ENCODE peak calls at places on chromosome 16, in six cellular contexts. G is cardiac muscle cell, F is OCI-LY7, V is IMR-90, P is colonic mucosa, M is tibial artery. S is an unnamed sample.

GRCh38 chr16:3101841-3102470 is 2.9 kb upstream of the ZSCAN10 start:
- DNase-seq in G (no peak), F (peak; percentile 53), V (no peak), P (no peak), M (no peak), S (no peak)

GRCh38 chr16:2520784-2521577 is 810 bp downstream of the AMDHD2 start:
- DNase-seq in G (no peak), F (peak; percentile 57), V (no peak), P (no peak), M (peak; percentile 19), S (peak; percentile 31)

GRCh38 chr16:88655053-88655732 is 4.3 kb upstream of the CYBA start:
- DNase-seq in G (no peak), F (no peak), V (no peak), P (no peak), M (no peak), S (no peak)

GRCh38 chr16:61042736-61043135 is 993.5 kb downstream of the CDH8 start:
- DNase-seq in G (peak; percentile 79), F (peak; percentile 7), V (no peak), P (no peak), M (no peak), S (no peak)

GRCh38 chr16:79294568-79294967 is 306.0 kb downstream of the MAF start:
- DNase-seq in G (no peak), F (no peak), V (no peak), P (no peak), M (no peak), S (peak; percentile 95)

GRCh38 chr16:88058136-88058535 is 106.9 kb downstream of the BANP start:
- DNase-seq in G (no peak), F (no peak), V (no peak), P (no peak), M (no peak), S (no peak)

GRCh38 chr16:8961811-8962390 is 1.8 kb downstream of the USP7 start:
- DNase-seq in G (no peak), F (peak; percentile 37), V (no peak), P (no peak), M (no peak), S (peak; percentile 56)

GRCh38 chr16:59192551-59193199 is 458.6 kb upstream of the GOT2 start:
- DNase-seq in G (peak; percentile 58), F (peak; percentile 10), V (peak; percentile 11), P (peak; percentile 19), M (no peak), S (no peak)

GRCh38 chr16:106623-107324 is 28.7 kb downstream of the MPG start:
- DNase-seq in G (peak; percentile 86), F (peak; percentile 81), V (peak; percentile 84), P (peak; percentile 58), M (peak; percentile 59), S (peak; percentile 76)

GRCh38 chr16:61148930-61149329 is 887.3 kb downstream of the CDH8 start:
- DNase-seq in G (peak; percentile 1), F (peak; percentile 60), V (no peak), P (no peak), M (no peak), S (no peak)

GRCh38 chr16:67537270-67537635 is 8.6 kb downstream of the RIPOR1 start:
- DNase-seq in G (peak; percentile 43), F (no peak), V (peak; percentile 36), P (peak; percentile 54), M (peak; percentile 68), S (no peak)

GRCh38 chr16:1899641-1900451 is 18.4 kb downstream of the HS3ST6 start:
- DNase-seq in G (no peak), F (no peak), V (no peak), P (peak; percentile 71), M (no peak), S (peak; percentile 70)

GRCh38 chr16:50498756-50499155 is 49.4 kb upstream of the NKD1 start:
- DNase-seq in G (no peak), F (no peak), V (no peak), P (no peak), M (peak; percentile 48), S (no peak)

GRCh38 chr16:11128211-11129123 is 127.5 kb downstream of the SOCS1 start:
- DNase-seq in G (no peak), F (no peak), V (peak; percentile 79), P (no peak), M (no peak), S (no peak)

GRCh38 chr16:67528870-67529638 is 425 bp downstream of the RIPOR1 start:
- DNase-seq in G (peak; percentile 37), F (peak; percentile 17), V (peak; percentile 32), P (peak; percentile 50), M (no peak), S (no peak)

GRCh38 chr16:20768121-20768520 is 4.3 kb downstream of the ACSM3 start:
- DNase-seq in G (no peak), F (no peak), V (no peak), P (no peak), M (no peak), S (no peak)

GRCh38 chr16:1906052-1906845 is 12.0 kb downstream of the HS3ST6 start:
- DNase-seq in G (no peak), F (no peak), V (no peak), P (no peak), M (no peak), S (no peak)

GRCh38 chr16:74184839-74185238 is 111.8 kb upstream of the PSMD7 start:
- DNase-seq in G (no peak), F (no peak), V (no peak), P (no peak), M (no peak), S (no peak)

GRCh38 chr16:88785106-88785924 is at the start of gene PIEZO1:
- DNase-seq in G (peak; percentile 80), F (peak; percentile 82), V (peak; percentile 52), P (peak; percentile 82), M (peak; percentile 57), S (peak; percentile 66)

GRCh38 chr16:82945420-82946096 is 318.8 kb downstream of the CDH13 start:
- DNase-seq in G (no peak), F (no peak), V (no peak), P (no peak), M (no peak), S (peak; percentile 34)

GRCh38 chr16:77376358-77376757 is 58.5 kb downstream of the ADAMTS18 start:
- DNase-seq in G (no peak), F (peak; percentile 10), V (no peak), P (peak; percentile 19), M (no peak), S (no peak)

GRCh38 chr16:70753228-70753627 is 47.7 kb downstream of the VAC14 start:
- DNase-seq in G (no peak), F (no peak), V (no peak), P (no peak), M (no peak), S (no peak)

GRCh38 chr16:68287276-68288251 is 23.2 kb downstream of the SLC7A6OS start:
- DNase-seq in G (no peak), F (no peak), V (peak; percentile 86), P (no peak), M (peak; percentile 90), S (no peak)

GRCh38 chr16:19443659-19444058 is 26.0 kb downstream of the TMC5 start:
- DNase-seq in G (no peak), F (no peak), V (no peak), P (no peak), M (no peak), S (no peak)

GRCh38 chr16:75810342-75810741 is 84.1 kb upstream of the CPHXL start:
- DNase-seq in G (no peak), F (no peak), V (no peak), P (no peak), M (no peak), S (no peak)

GRCh38 chr16:72284042-72284789 is 112.3 kb upstream of the PMFBP1 start:
- DNase-seq in G (no peak), F (no peak), V (no peak), P (no peak), M (no peak), S (no peak)
- H3K27ac ChIP-seq in G (no peak overlapping the region), F (no peak overlapping the region), V (no peak overlapping the region), P (no peak overlapping the region), M (no peak overlapping the region), S (no peak overlapping the region)

DNA sequence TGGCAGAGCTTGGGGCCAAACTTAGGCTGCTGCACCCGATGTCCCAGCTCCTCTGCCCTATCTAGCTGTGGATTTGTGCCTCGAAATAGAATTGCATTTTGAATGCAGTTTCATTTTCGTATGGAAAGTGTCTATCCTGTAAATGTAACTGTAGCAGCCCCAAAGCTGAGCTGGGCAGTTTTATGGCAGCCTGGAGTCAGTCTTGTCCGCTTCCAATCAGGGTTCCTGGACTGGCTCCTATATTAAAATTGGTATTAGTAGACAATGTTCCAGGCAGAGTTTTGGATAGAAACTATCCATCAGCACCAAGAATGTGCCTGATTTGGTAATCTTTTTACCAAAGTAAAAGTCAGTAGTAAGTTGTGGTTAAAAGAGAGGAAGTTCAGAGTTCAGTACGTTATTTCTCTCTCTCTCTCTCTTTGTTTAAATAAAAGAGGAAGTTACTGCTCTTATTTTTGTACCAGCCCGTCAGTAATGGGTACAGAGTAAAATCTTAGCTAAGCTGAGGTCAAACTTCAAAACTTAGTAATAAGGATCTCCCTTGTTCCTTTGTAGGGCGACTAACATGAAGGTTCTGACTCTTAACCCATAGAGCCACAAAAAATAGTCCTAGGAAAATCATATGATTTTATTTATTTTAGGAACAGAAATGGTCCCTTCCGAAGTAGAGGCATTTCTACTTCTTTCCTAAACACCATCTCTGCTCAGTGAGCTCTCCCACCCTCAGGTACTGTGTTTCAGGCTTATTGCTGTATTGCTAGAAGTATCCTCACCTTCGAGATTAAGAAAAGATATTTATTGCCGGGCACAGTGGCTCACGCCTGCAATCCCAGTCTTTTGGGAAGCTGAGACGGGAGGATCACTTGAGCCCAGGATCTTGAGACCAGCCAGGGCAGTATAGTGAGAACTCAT is 28.0 kb downstream of the PRKCB start:
- DNase-seq in G (no peak), F (peak; percentile 86), V (no peak), P (peak; percentile 26), M (no peak), S (peak; percentile 65)
- H3K4me1 ChIP-seq in G (no peaks in the 10 kb centered on the region), F (peaks cover 86% of the 10 kb centered on the region), V (no peaks in the 10 kb centered on the region), P (no peaks in the 10 kb centered on the region), M (peaks cover 8% of the 10 kb centered on the region), S (peaks cover 8% of the 10 kb centered on the region)

DNA sequence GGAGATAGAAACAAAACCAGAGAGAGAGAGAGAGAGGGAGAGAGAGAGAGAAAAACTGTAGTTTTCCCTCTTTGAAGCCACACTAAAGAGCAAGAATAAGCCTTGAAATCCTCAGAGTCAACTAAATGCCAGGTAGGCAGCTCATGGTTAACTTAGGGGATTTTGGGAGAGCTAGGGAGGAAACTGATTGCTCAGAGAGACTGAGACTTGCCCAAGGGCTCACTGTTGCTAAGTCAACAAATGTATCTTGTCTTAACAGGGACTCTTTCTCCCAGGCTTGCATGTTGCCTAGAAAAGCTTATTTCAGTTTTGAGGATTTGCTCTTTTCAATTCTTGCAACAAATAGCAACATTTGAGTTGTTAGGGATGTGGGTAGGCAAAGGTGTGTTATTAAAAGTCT is 4.5 kb upstream of the SLC5A11 start:
- DNase-seq in G (no peak), F (no peak), V (no peak), P (no peak), M (no peak), S (no peak)
- H3K27ac ChIP-seq in G (no peak overlapping the region), F (no peak overlapping the region), V (no peak overlapping the region), P (no peak overlapping the region), M (no peak overlapping the region), S (no peak overlapping the region)

GRCh38 chr16:4680673-4681470 is 12.5 kb upstream of the NUDT16L1 start:
- DNase-seq in G (no peak), F (no peak), V (no peak), P (no peak), M (no peak), S (no peak)
- H3K4me1 ChIP-seq in G (peaks cover 13% of the 10 kb centered on the region), F (no peaks in the 10 kb centered on the region), V (peaks cover 2% of the 10 kb centered on the region), P (peaks cover 6% of the 10 kb centered on the region), M (no peaks in the 10 kb centered on the region), S (peaks cover 2% of the 10 kb centered on the region)

S was measured in small intestine.